ENCODE peak calls at places on chromosomes 13 and 19, in five cellular contexts. One of them, this sample, is unnamed.

GRCh38 chr19:37869766-37870340 is 36.5 kb downstream of the WDR87 start:
- DNase-seq in HCT116: no peak
- DNase-seq in K562: no peak
- DNase-seq in HepG2: no peak
- DNase-seq in A549: no peak
- DNase-seq in this sample: no peak

GRCh38 chr19:35577918-35578317 is 8.1 kb upstream of the PMIS2 start:
- DNase-seq in HCT116: no peak
- DNase-seq in A549: no peak
- DNase-seq in K562: no peak
- DNase-seq in HepG2: no peak
- DNase-seq in this sample: no peak

GRCh38 chr13:66312312-66313087 is 917.6 kb downstream of the PCDH9 start:
- DNase-seq in HepG2: peak
- DNase-seq in A549: peak
- DNase-seq in K562: no peak
- DNase-seq in HCT116: no peak
- DNase-seq in this sample: no peak

GRCh38 chr19:21482863-21483276 is 22.5 kb upstream of the ZNF429 start:
- DNase-seq in A549: peak
- DNase-seq in K562: peak
- DNase-seq in HCT116: peak
- DNase-seq in HepG2: peak
- DNase-seq in this sample: no peak

GRCh38 chr13:26806891-26807290 is 46.3 kb upstream of the GPR12 start:
- DNase-seq in A549: no peak
- DNase-seq in HCT116: no peak
- DNase-seq in HepG2: no peak
- DNase-seq in K562: no peak
- DNase-seq in this sample: no peak

GRCh38 chr19:10968527-10969081 is 7.8 kb downstream of the SMARCA4 start:
- DNase-seq in HepG2: no peak
- DNase-seq in A549: no peak
- DNase-seq in K562: no peak
- DNase-seq in HCT116: no peak
- DNase-seq in this sample: peak

GRCh38 chr13:51806571-51806970 is 2.6 kb upstream of the DHRS12 start:
- DNase-seq in K562: no peak
- DNase-seq in HepG2: no peak
- DNase-seq in HCT116: no peak
- DNase-seq in A549: peak
- DNase-seq in this sample: no peak

GRCh38 chr19:5306531-5306930 is 34.1 kb downstream of the PTPRS start:
- DNase-seq in HepG2: no peak
- DNase-seq in A549: no peak
- DNase-seq in HCT116: no peak
- DNase-seq in K562: no peak
- DNase-seq in this sample: no peak

GRCh38 chr13:32267836-32268439 is 47.2 kb downstream of the ZAR1L start:
- DNase-seq in HCT116: peak
- DNase-seq in K562: no peak
- DNase-seq in A549: no peak
- DNase-seq in HepG2: no peak
- DNase-seq in this sample: no peak

GRCh38 chr13:101453784-101454201 is 1.3 kb downstream of the ITGBL1 start:
- DNase-seq in A549: no peak
- DNase-seq in K562: no peak
- DNase-seq in HepG2: no peak
- DNase-seq in HCT116: no peak
- DNase-seq in this sample: no peak

GRCh38 chr19:374886-375235 is 30.3 kb upstream of the MIER2 start:
- DNase-seq in A549: no peak
- DNase-seq in K562: no peak
- DNase-seq in HCT116: no peak
- DNase-seq in HepG2: no peak
- DNase-seq in this sample: no peak
- TF ChIP-seq REST in A549: no peak
- TF ChIP-seq REST in K562: no peak
- TF ChIP-seq REST in HCT116: no peak
- TF ChIP-seq REST in HepG2: no peak
- TF ChIP-seq REST in this sample: no peak

DNA sequence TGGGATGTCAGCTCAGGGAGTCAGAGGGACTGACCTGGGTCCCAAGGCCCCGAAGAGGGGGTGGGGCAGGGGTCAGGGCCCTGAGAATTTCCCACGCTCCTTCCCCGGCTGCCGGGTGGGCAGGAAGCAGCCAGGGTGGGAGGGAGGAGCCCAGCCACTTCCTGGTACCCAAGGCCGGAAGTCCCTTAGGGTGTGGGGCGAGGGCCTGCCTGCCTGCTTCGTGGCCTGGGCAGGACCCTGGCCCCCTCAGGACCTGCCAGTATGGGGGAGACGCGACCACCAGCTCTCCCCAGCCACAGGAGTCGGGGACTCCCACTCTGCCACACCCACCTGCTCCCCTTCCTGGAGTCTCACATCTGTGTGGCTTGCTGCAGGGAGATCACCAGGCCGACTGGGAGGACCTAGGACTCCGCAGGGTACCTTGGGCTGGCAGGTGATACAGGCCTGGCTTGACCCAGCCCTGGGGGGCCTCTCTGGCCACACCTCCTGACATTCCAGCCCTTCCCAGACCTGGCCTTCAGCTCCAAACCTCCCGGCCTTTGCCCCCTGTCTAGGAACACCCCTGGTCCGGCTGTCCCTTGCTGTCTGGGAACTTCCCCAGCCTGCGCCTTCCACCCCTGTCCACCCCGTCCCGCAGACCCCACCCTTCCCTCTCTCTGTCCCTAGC is 9.8 kb upstream of the CIRBP start:
- DNase-seq in A549: peak
- DNase-seq in HepG2: peak
- DNase-seq in HCT116: no peak
- DNase-seq in K562: no peak
- DNase-seq in this sample: peak
- TF ChIP-seq POLR2A in A549: no peak
- TF ChIP-seq POLR2A in HepG2: peak
- TF ChIP-seq POLR2A in HCT116: no peak
- TF ChIP-seq POLR2A in K562: peak
- TF ChIP-seq POLR2A in this sample: peak

DNA sequence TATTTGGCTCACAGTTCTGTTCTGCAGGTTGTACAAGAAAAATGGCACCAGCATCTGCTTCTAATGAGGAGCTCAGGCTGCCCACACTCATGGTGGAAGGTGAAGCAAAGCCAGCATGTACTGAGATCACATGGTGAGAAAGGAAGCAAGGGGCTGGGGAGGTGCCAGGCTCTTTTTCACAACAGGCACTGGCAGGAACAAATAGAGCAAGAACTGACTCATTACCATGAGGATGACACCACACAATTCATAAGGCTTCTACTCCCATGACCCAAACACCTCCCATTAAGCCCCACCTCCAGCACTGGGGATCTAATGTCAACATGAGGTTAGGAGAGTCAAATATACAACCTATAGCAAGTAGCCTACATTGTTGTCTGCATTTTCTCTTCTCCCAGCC is 522.6 kb downstream of the RFC3 start:
- DNase-seq in HepG2: no peak
- DNase-seq in K562: no peak
- DNase-seq in HCT116: no peak
- DNase-seq in A549: peak
- DNase-seq in this sample: no peak
- TF ChIP-seq REST in HepG2: no peak
- TF ChIP-seq REST in K562: no peak
- TF ChIP-seq REST in HCT116: no peak
- TF ChIP-seq REST in A549: no peak
- TF ChIP-seq REST in this sample: no peak

DNA sequence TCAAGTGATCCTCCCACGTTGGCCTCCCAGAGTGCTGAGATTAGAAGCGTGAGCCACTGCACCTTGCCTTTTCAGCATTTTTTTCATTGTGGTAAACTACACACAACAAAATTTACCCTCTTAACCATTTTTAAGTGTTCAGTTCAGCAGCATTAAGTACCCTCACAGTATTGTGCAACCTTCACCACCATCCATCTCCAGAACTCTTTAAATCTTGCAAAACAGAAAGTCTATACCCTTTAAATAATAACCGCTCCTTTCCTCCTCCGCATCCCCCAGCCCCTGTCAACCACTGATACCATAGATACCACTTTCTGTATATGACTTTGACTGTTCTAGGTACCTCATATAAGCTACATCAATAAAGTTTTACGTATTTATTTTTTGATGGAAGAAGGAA is 20.8 kb upstream of the CASP14 start:
- DNase-seq in K562: no peak
- DNase-seq in HepG2: no peak
- DNase-seq in HCT116: no peak
- DNase-seq in A549: no peak
- DNase-seq in this sample: no peak
- TF ChIP-seq POLR2A in K562: no peak
- TF ChIP-seq POLR2A in HepG2: no peak
- TF ChIP-seq POLR2A in HCT116: no peak
- TF ChIP-seq POLR2A in A549: no peak
- TF ChIP-seq POLR2A in this sample: no peak

GRCh38 chr13:37657134-37657533 is 58.6 kb upstream of the POSTN start:
- DNase-seq in HCT116: no peak
- DNase-seq in HepG2: no peak
- DNase-seq in A549: peak
- DNase-seq in K562: no peak
- DNase-seq in this sample: no peak

GRCh38 chr13:37651371-37651770 is 52.8 kb upstream of the POSTN start:
- DNase-seq in HCT116: no peak
- DNase-seq in A549: no peak
- DNase-seq in HepG2: no peak
- DNase-seq in K562: no peak
- DNase-seq in this sample: no peak

GRCh38 chr13:37652596-37652995 is 54.0 kb upstream of the POSTN start:
- DNase-seq in A549: no peak
- DNase-seq in HCT116: no peak
- DNase-seq in K562: no peak
- DNase-seq in HepG2: no peak
- DNase-seq in this sample: no peak

GRCh38 chr13:37651891-37652290 is 53.3 kb upstream of the POSTN start:
- DNase-seq in HCT116: no peak
- DNase-seq in K562: no peak
- DNase-seq in HepG2: no peak
- DNase-seq in A549: no peak
- DNase-seq in this sample: no peak

DNA sequence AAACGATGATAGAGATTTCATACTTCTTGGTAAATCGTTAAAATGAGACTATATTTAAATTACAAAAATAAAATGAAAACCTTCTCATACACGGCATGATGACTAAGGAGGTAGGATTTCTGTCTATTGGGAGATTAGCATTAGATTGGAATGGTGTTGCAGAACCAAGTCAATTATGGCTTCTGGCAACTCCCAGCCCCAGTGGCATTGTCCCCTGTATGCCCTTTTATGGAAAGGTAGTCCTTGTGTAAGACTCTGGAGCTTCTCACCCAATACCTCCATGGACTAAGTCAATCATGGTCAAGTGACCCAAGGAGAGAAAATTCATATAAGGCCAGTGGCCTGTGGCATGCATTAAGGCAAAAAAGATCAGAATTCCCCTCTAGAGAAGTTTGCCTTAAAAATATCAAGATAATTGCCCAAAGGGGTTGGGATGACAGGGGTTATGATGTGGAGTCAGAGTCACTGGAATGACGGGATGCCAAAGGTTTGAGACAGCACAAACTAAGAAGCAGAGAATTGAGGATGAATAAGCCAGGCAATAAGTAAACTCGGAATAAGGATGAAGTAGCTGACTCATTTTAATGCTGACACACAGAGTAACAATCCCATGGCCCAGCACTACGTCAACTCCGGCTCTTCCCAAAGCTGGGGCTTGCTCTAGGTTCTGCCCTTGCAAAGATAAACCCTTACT is 57.8 kb upstream of the POSTN start:
- DNase-seq in K562: no peak
- DNase-seq in A549: peak
- DNase-seq in HepG2: no peak
- DNase-seq in HCT116: no peak
- DNase-seq in this sample: no peak
- TF ChIP-seq REST in K562: no peak
- TF ChIP-seq REST in A549: no peak
- TF ChIP-seq REST in HepG2: no peak
- TF ChIP-seq REST in HCT116: no peak
- TF ChIP-seq REST in this sample: no peak

GRCh38 chr19:8209111-8209964 is at the start of gene CERS4:
- DNase-seq in HepG2: peak
- DNase-seq in A549: peak
- DNase-seq in K562: peak
- DNase-seq in HCT116: no peak
- DNase-seq in this sample: no peak
- TF ChIP-seq POLR2A in HepG2: no peak
- TF ChIP-seq POLR2A in A549: peak
- TF ChIP-seq POLR2A in K562: no peak
- TF ChIP-seq POLR2A in HCT116: no peak
- TF ChIP-seq POLR2A in this sample: peak

GRCh38 chr13:29021311-29021710 is 201.2 kb downstream of the MTUS2 start:
- DNase-seq in HepG2: no peak
- DNase-seq in K562: no peak
- DNase-seq in HCT116: no peak
- DNase-seq in A549: no peak
- DNase-seq in this sample: no peak

GRCh38 chr13:29021717-29022116 is 201.6 kb downstream of the MTUS2 start:
- DNase-seq in K562: no peak
- DNase-seq in A549: no peak
- DNase-seq in HepG2: no peak
- DNase-seq in HCT116: no peak
- DNase-seq in this sample: no peak

DNA sequence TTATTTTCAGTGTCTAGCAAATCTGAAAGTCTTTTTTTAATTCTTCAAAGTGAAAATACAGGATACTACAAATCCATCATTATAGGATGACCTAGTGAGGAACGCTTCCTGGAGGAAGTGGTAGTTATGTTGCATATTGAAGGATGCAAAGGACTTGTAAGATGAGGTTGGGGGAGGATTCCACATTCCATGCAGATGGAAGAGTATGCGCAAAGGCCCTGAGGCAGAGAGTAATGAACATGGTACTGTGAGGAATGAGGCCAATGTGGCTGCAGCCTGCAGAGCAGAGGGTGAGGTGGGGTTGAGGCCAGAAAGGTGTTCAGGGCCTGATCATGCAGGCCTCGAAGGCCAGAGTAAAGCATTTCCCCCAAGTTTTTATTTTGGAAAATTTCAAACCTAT is 202.8 kb downstream of the MTUS2 start:
- DNase-seq in HepG2: no peak
- DNase-seq in HCT116: no peak
- DNase-seq in A549: no peak
- DNase-seq in K562: no peak
- DNase-seq in this sample: no peak
- TF ChIP-seq REST in HepG2: no peak
- TF ChIP-seq REST in HCT116: no peak
- TF ChIP-seq REST in A549: no peak
- TF ChIP-seq REST in K562: no peak
- TF ChIP-seq REST in this sample: no peak

This sample was measured in GM12878.